ENCODE peak calls at places on chromosomes 6 and 20, in five cellular contexts. P, C, U, O and N are unnamed samples. For H3K79me2, the result is how much of the 10 kb centered on the place peaks cover.

GRCh38 chr6:87066449-87067288 is 28.2 kb downstream of the CGA start:
- DNase-seq in U (peak), O (peak), C (peak), P (no peak), N (peak)

GRCh38 chr20:43533060-43533459 is 25.6 kb downstream of the L3MBTL1 start:
- DNase-seq in O (no peak), C (peak), P (no peak), U (no peak), N (peak)

GRCh38 chr20:37362231-37362792 is 16.4 kb downstream of the SRC start:
- DNase-seq in P (no peak), O (no peak), C (no peak), U (no peak), N (peak)

GRCh38 chr20:45229264-45230056 is 8.3 kb downstream of the SEMG2 start:
- DNase-seq in C (no peak), P (peak), O (peak), U (peak), N (no peak)

GRCh38 chr20:57882451-57883161 is 172.8 kb upstream of the PMEPA1 start:
- DNase-seq in U (no peak), C (peak), P (no peak), O (no peak), N (peak)

GRCh38 chr6:2127484-2127911 is 117.9 kb downstream of the GMDS start:
- DNase-seq in O (no peak), P (no peak), U (no peak), C (no peak), N (no peak)

GRCh38 chr6:149210376-149210775 is 107.1 kb upstream of the TAB2 start:
- DNase-seq in O (peak), U (no peak), C (peak), P (no peak), N (peak)

GRCh38 chr20:32207626-32208498 is at the start of the genes PLAGL2 and POFUT1:
- DNase-seq in C (peak), O (peak), P (peak), U (peak), N (peak)

GRCh38 chr20:48405909-48406308 is 421.9 kb downstream of the PREX1 start:
- DNase-seq in U (peak), P (no peak), O (no peak), C (peak), N (no peak)

GRCh38 chr6:47532981-47533585 is 55.5 kb downstream of the CD2AP start:
- DNase-seq in C (no peak), P (no peak), O (no peak), U (no peak), N (no peak)

GRCh38 chr20:22775671-22776139 is 191.3 kb upstream of the FOXA2 start:
- DNase-seq in P (peak), U (no peak), O (peak), C (peak), N (no peak)

GRCh38 chr6:52966101-52966500 is 29.0 kb downstream of the GSTA4 start:
- DNase-seq in C (no peak), U (no peak), P (no peak), O (no peak), N (no peak)

GRCh38 chr6:63352587-63353281 is 33.0 kb upstream of the LGSN start:
- DNase-seq in C (peak), P (no peak), O (peak), U (peak), N (no peak)

GRCh38 chr6:108763931-108764579 is 84.2 kb upstream of the ARMC2 start:
- DNase-seq in C (no peak), O (no peak), P (no peak), U (no peak), N (no peak)

GRCh38 chr6:136788069-136788902 is 4.0 kb downstream of the MAP3K5 start:
- DNase-seq in P (peak), U (no peak), O (no peak), C (peak), N (peak)

GRCh38 chr6:139149383-139149782 is 14.5 kb downstream of the HECA start:
- DNase-seq in C (peak), O (no peak), P (no peak), U (no peak), N (no peak)

GRCh38 chr6:32843321-32843978 is 397 bp downstream of the PSMB8 start:
- DNase-seq in U (no peak), P (no peak), C (no peak), O (no peak), N (no peak)

GRCh38 chr6:75220365-75220764 is 14.5 kb upstream of the COL12A1 start:
- DNase-seq in O (no peak), C (no peak), U (no peak), P (no peak), N (no peak)

GRCh38 chr6:56334937-56335336 is 87.6 kb upstream of the COL21A1 start:
- DNase-seq in P (no peak), U (no peak), O (no peak), C (peak), N (no peak)
- TF ChIP-seq CTCF in P (no peak), U (no peak), O (no peak), C (no peak), N (no peak)

GRCh38 chr20:47356526-47357295 is at the start of gene ZMYND8:
- DNase-seq in P (peak), O (peak), C (peak), U (peak), N (peak)

GRCh38 chr20:47354710-47355488 is 1.6 kb downstream of the ZMYND8 start:
- DNase-seq in O (no peak), U (no peak), C (peak), P (peak), N (no peak)

GRCh38 chr20:47355489-47356219 is 845 bp downstream of the ZMYND8 start:
- DNase-seq in C (peak), P (no peak), U (no peak), O (no peak), N (no peak)

GRCh38 chr20:47357296-47358051 is 975 bp upstream of the ZMYND8 start:
- DNase-seq in C (peak), P (peak), U (peak), O (peak), N (peak)

GRCh38 chr20:47356220-47356525 is 326 bp downstream of the ZMYND8 start:
- DNase-seq in U (no peak), C (no peak), O (no peak), P (no peak), N (no peak)
- H3K27ac ChIP-seq in U (peak), C (peak), O (peak), P (peak), N (peak)

DNA sequence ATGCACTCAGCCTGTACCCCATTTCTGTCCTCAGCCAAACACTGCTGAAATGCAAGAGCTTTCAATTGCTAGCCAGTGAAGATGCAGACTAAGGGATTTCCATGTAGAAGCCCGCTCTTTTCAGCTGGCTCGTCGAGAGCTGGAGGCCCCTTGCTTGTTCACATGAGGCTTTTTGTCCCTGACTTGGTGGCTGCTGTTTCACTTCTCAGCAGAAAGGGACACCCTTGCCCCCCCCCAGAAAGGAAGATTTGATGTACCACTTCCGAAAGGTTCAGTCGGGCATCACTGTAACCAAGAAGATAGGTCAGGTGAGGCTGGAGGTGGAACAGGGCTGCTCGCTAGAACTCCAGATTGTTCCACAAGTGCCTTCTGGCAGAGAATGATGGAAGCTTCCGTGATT is 23.3 kb downstream of the PTPN1 start:
- DNase-seq in C (no peak), O (no peak), U (no peak), P (no peak), N (no peak)
- H3K79me2 ChIP-seq in C (half or more), O (half or more), U (half or more), P (half or more), N (half or more)

GRCh38 chr6:38067263-38067980 is 247.9 kb downstream of the ZFAND3 start:
- DNase-seq in P (no peak), U (no peak), O (no peak), C (no peak), N (no peak)
- TF ChIP-seq CTCF in P (no peak), U (no peak), O (no peak), C (no peak), N (no peak)